ENCODE peak calls at places on chromosome 17, in five cellular contexts. U, Y, Q, E and L are unnamed samples. For H3K4me1, the result is how much of the 10 kb centered on the place peaks cover.

GRCh38 chr17:38464723-38465419 is 36.6 kb downstream of the ARHGAP23 start:
- DNase-seq in E (peak), Q (peak), U (peak), Y (no peak), L (peak)

GRCh38 chr17:21303441-21304065 is 19.0 kb downstream of the MAP2K3 start:
- DNase-seq in Q (no peak), Y (no peak), U (peak), E (no peak), L (no peak)

GRCh38 chr17:39551879-39552278 is 55.8 kb downstream of the NEUROD2 start:
- DNase-seq in Y (no peak), E (peak), Q (no peak), U (no peak), L (no peak)

GRCh38 chr17:2101448-2102257 is 46.8 kb downstream of the HIC1 start:
- DNase-seq in E (no peak), Y (no peak), U (peak), Q (no peak), L (no peak)

GRCh38 chr17:8799001-8799850 is at the start of gene MFSD6L:
- DNase-seq in Y (peak), E (peak), Q (no peak), U (peak), L (no peak)

GRCh38 chr17:19720631-19721426 is 4.4 kb upstream of the SLC47A2 start:
- DNase-seq in Q (no peak), Y (peak), U (peak), E (no peak), L (no peak)

GRCh38 chr17:2928294-2928890 is 132.2 kb downstream of the RAP1GAP2 start:
- DNase-seq in Y (peak), U (no peak), E (no peak), Q (peak), L (no peak)

GRCh38 chr17:35934760-35935159 is 4.2 kb upstream of the RDM1 start:
- DNase-seq in E (peak), Y (no peak), U (no peak), Q (no peak), L (no peak)

GRCh38 chr17:44759096-44759915 is 518 bp downstream of the ADAM11 start:
- DNase-seq in Y (peak), Q (peak), E (no peak), U (no peak), L (no peak)

GRCh38 chr17:42153919-42154491 is 784 bp downstream of the RAB5C start:
- DNase-seq in U (no peak), Y (no peak), E (peak), Q (no peak), L (no peak)

GRCh38 chr17:61403846-61404701 is 4.4 kb downstream of the TBX2 start:
- DNase-seq in E (no peak), Y (peak), Q (no peak), U (no peak), L (no peak)

GRCh38 chr17:49384962-49385361 is 22.9 kb upstream of the ZNF652 start:
- DNase-seq in E (no peak), Q (no peak), Y (no peak), U (no peak), L (no peak)

GRCh38 chr17:62800580-62800979 is 7.5 kb downstream of the MARCHF10 start:
- DNase-seq in Y (peak), E (no peak), Q (no peak), U (no peak), L (no peak)

GRCh38 chr17:81870978-81871386 is at the start of gene ARHGDIA:
- DNase-seq in Q (no peak), Y (no peak), E (no peak), U (no peak), L (no peak)

GRCh38 chr17:21201302-21201602 is 12.7 kb downstream of the TMEM11 start:
- DNase-seq in Y (no peak), U (no peak), Q (peak), E (no peak), L (no peak)

GRCh38 chr17:15265131-15265530 is at the start of gene PMP22:
- DNase-seq in Y (peak), Q (no peak), E (peak), U (peak), L (no peak)

GRCh38 chr17:78325076-78325712 is 34.7 kb downstream of the SOCS3 start:
- DNase-seq in Y (peak), Q (no peak), E (peak), U (peak), L (peak)

GRCh38 chr17:65987988-65988387 is 203.9 kb downstream of the CEP112 start:
- DNase-seq in Y (peak), Q (no peak), U (peak), E (peak), L (peak)

GRCh38 chr17:16352303-16352837 is 899 bp downstream of the CENPV start:
- DNase-seq in U (peak), E (peak), Q (peak), Y (peak), L (peak)

GRCh38 chr17:51472670-51473069 is 212.3 kb downstream of the UTP18 start:
- DNase-seq in U (no peak), Q (no peak), E (no peak), Y (no peak), L (no peak)

GRCh38 chr17:28394717-28395116 is 11.3 kb downstream of the SLC46A1 start:
- DNase-seq in U (no peak), Q (no peak), Y (no peak), E (peak), L (no peak)

GRCh38 chr17:21089933-21090888 is 36.6 kb upstream of the DHRS7B start:
- DNase-seq in E (no peak), U (no peak), Q (no peak), Y (no peak), L (no peak)

GRCh38 chr17:58121925-58122324 is 26.3 kb upstream of the OR4D1 start:
- DNase-seq in E (peak), U (no peak), Y (peak), Q (peak), L (peak)

GRCh38 chr17:40442392-40443195 is 656 bp upstream of the IGFBP4 start:
- DNase-seq in Y (no peak), Q (no peak), E (no peak), U (peak), L (peak)

GRCh38 chr17:72338304-72338703 is 217.5 kb downstream of the SOX9 start:
- DNase-seq in E (no peak), U (no peak), Q (no peak), Y (no peak), L (no peak)
- H3K27ac ChIP-seq in E (no peak), U (no peak), Q (peak), Y (no peak), L (peak)

DNA sequence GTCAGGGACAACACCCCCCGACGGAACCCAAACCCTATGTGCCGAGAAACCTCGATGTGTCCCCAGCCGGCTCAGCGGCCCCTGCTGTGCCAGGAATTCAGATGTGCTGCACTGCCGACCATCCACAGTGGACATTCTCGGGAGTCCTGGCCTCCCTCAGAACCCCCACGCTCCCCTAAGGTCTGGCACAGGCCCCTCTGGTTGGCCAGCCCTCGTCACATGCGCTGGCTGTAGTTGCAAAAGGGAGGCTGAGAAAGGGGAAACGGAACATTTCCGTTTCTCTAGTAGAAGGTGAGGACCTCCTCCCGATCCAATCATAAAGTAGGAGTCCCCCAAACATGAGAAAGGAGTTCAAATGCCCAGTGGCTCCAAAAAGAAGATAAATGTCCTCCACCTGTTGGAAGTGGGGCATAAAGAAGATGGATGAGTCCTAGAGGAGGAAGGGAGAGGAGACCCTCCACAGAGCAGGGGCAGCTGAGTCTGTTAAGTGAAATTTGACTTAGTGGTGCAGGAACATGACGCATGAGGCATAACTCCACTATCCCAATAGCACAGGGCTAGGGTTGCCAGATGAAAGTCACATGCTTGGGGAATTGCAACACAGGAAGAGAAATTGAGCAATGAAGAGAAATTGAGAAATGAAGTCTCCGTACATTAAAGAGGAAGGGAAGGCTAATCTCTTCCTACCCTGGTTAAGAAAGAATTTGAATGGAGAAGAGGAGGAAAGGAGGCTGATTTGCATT is 49.3 kb upstream of the WSB1 start:
- DNase-seq in Q (no peak), E (peak), U (peak), Y (peak), L (peak)
- H3K4me3 ChIP-seq in Q (no peak), E (no peak), U (no peak), Y (no peak), L (no peak)

DNA sequence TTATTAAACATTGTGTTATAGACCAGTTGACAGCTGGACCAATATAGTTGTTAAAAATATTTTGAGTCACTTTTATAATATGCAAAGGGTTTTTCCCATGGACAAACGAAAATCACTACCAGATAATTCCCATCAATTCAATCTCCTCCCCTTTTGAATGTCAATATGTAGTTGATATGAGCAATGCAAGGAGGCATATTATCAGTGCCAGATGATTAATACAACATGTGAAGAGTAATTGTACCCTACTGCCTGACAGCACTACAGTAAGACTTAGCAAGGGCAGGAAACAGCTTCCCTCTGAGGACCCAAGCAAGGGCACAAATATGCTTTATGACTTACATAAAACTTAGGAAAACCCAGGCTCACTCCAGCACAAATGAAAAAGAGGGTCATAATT is 17.3 kb downstream of the KANSL1 start:
- DNase-seq in Q (no peak), E (no peak), Y (no peak), U (no peak), L (no peak)
- H3K4me1 ChIP-seq in Q (under half), E (under half), Y (under half), U (under half), L (under half)

GRCh38 chr17:68458260-68459029 is 1.1 kb upstream of the WIPI1 start:
- DNase-seq in E (no peak), U (no peak), Q (no peak), Y (no peak), L (no peak)
- H3K27ac ChIP-seq in E (peak), U (peak), Q (no peak), Y (no peak), L (no peak)

GRCh38 chr17:55264273-55264639 is 504 bp upstream of the HLF start:
- DNase-seq in E (no peak), Y (peak), Q (peak), U (no peak), L (no peak)
- H3K4me3 ChIP-seq in E (peak), Y (peak), Q (peak), U (peak), L (no peak)

DNA sequence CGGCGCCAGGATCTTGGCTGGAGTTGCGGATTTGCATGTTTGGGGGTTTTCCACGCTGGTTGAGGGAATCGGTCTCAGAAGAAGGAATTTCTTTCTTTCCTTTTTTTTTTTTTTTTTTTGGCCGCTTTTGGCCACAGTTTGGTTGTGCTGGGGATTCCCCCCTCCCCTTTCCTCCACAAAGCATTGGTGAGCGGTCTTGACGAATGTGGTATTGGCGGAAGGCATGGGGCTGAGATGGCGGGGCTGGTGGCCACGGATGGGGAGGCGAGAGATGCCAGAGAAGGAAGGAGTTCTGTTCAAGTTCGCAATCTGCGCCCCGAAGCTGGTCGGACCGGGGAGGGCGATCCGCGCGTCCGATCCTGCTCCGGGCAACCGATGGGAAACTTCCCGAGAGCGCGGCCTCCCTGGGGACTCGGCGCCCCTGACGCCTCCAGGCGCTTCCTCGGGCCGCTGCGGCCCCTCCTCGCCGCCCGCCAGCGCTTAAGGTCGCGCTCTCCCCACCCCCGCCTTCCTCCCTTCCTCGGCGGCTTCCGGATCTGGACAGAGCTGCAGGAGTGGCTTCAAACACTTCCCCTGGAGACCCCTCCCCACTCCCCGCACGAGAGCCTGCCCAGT is 43.2 kb downstream of the RAI1 start:
- DNase-seq in Y (peak), U (no peak), E (peak), Q (peak), L (peak)
- H3K4me1 ChIP-seq in Y (under half), U (under half), E (under half), Q (half or more), L (under half)

GRCh38 chr17:80263253-80264047 is 2.8 kb downstream of the RNF213 start:
- DNase-seq in Y (peak), U (peak), E (peak), Q (peak), L (peak)
- H3K27ac ChIP-seq in Y (no peak), U (peak), E (no peak), Q (peak), L (peak)

DNA sequence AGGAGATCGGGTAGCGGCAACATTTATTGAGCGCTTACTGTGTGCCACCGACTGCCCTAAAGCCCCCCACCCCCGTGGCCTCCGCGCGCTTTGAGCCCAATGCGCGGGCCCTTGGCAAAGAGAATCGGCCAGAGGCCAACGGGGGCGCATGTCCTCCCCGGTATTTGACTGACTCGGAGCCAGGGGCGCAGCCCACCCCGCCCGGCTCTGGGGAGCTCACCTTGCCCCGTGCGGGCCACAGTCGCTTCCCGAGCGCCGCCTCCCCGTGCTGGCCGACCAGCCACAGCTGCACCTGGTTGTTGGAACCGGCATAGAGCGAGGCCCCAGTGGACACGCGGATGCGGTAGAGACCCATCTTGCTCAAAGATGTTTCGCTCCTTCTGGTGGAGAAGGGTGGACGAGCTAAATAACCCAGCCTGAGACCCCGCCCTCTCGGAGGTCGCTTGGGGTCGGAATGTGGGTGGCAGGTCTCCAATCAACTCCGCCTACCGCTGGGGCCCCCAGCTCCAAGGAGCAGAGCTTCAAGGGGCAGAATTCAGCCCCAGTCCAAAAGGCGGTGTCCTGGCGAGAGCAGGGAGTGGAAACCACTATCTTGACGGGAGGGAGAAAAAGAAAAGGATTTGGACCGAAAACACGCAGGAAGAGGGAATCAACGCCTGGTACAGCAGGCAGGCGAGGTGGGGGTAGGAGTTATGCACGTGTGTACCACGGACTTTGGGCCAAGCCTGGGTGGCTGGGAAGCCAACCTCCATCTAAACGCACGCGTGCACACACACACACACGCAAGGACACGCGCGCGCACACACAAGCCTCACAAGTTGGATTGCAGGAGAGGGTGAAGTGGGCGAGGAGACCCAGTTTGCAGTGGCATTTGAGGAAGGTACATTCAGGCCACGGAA is at the start of gene ALOX15:
- DNase-seq in Q (no peak), E (no peak), U (no peak), Y (peak), L (no peak)
- H3K4me3 ChIP-seq in Q (no peak), E (no peak), U (no peak), Y (peak), L (no peak)